ENCODE peak calls at places on chromosomes 3 and 15, in five cellular contexts. U, T, K, I and E are unnamed samples.

GRCh38 chr3:177196473-177197040 is 725 bp downstream of the TBL1XR1 start:
- DNase-seq in U (peak; percentile 55), T (peak; percentile 52), K (no peak), I (no peak), E (peak; percentile 51)

GRCh38 chr3:138348107-138348949 is at the start of gene MRAS:
- DNase-seq in U (peak; percentile 73), T (peak; percentile 69), K (no peak), I (peak; percentile 13), E (peak; percentile 84)

GRCh38 chr15:79035111-79035601 is 55.4 kb downstream of the RASGRF1 start:
- DNase-seq in U (peak; percentile 10), T (no peak), K (no peak), I (no peak), E (no peak)

GRCh38 chr3:193207874-193208273 is 33.1 kb upstream of the PLAAT1 start:
- DNase-seq in U (no peak), T (no peak), K (no peak), I (no peak), E (no peak)

GRCh38 chr15:69126054-69126469 is 34.4 kb upstream of the GLCE start:
- DNase-seq in U (no peak), T (no peak), K (no peak), I (no peak), E (peak; percentile 96)

GRCh38 chr15:77474310-77474986 is 53.8 kb downstream of the HMG20A start:
- DNase-seq in U (no peak), T (no peak), K (no peak), I (no peak), E (no peak)

GRCh38 chr3:15513121-15513520 is 8.4 kb downstream of the COLQ start:
- DNase-seq in U (no peak), T (no peak), K (no peak), I (no peak), E (no peak)

GRCh38 chr3:168493412-168494205 is 397.9 kb upstream of the GOLIM4 start:
- DNase-seq in U (no peak), T (no peak), K (no peak), I (no peak), E (no peak)

GRCh38 chr3:188241072-188241471 is 87.1 kb downstream of the LPP start:
- DNase-seq in U (no peak), T (no peak), K (no peak), I (no peak), E (peak; percentile 48)

GRCh38 chr15:85527907-85528306 is 147.5 kb downstream of the AKAP13 start:
- DNase-seq in U (peak; percentile 81), T (peak; percentile 28), K (no peak), I (no peak), E (peak; percentile 96)

GRCh38 chr3:20043825-20044224 is 3.6 kb downstream of the KAT2B start:
- DNase-seq in U (no peak), T (no peak), K (no peak), I (no peak), E (no peak)

GRCh38 chr3:195397524-195397923 is 45.3 kb downstream of the ACAP2 start:
- DNase-seq in U (no peak), T (no peak), K (no peak), I (no peak), E (no peak)

GRCh38 chr15:78301813-78302212 is 2.4 kb upstream of the SKIC8 start:
- DNase-seq in U (no peak), T (no peak), K (no peak), I (no peak), E (no peak)

GRCh38 chr3:28844688-28845324 is 436.1 kb upstream of the RBMS3 start:
- DNase-seq in U (no peak), T (no peak), K (no peak), I (no peak), E (no peak)

GRCh38 chr3:195123196-195123805 is 147.7 kb downstream of the XXYLT1 start:
- DNase-seq in U (no peak), T (no peak), K (no peak), I (no peak), E (no peak)

GRCh38 chr3:155739154-155739553 is 5.7 kb downstream of the PLCH1 start:
- DNase-seq in U (no peak), T (no peak), K (no peak), I (no peak), E (no peak)

GRCh38 chr15:40845036-40845435 is 1.2 kb downstream of the SPINT1 start:
- DNase-seq in U (no peak), T (no peak), K (no peak), I (no peak), E (no peak)

GRCh38 chr3:56453027-56453426 is 15.2 kb downstream of the ERC2 start:
- DNase-seq in U (peak; percentile 34), T (no peak), K (no peak), I (no peak), E (no peak)